ENCODE peak calls at places on chromosomes 16 and 17, in nine cellular contexts. One of them, this sample, is unnamed.

GRCh38 chr17:43671075-43671692 is 9.5 kb upstream of the MEOX1 start:
- DNase-seq in mucosa of descending colon: no peak
- DNase-seq in central memory CD4-positive, alpha-beta T cell: no peak
- DNase-seq in iris pigment epithelial cell: no peak
- DNase-seq in lower lobe of right lung: no peak
- DNase-seq in GM13977: no peak
- DNase-seq in GM10248: no peak
- DNase-seq in NCI-H460: no peak
- DNase-seq in HT-29: no peak
- DNase-seq in this sample: no peak

GRCh38 chr17:17868637-17869522 is 32.1 kb upstream of the SREBF1 start:
- DNase-seq in mucosa of descending colon: no peak
- DNase-seq in central memory CD4-positive, alpha-beta T cell: no peak
- DNase-seq in iris pigment epithelial cell: peak
- DNase-seq in lower lobe of right lung: no peak
- DNase-seq in GM13977: no peak
- DNase-seq in GM10248: no peak
- DNase-seq in NCI-H460: no peak
- DNase-seq in HT-29: no peak
- DNase-seq in this sample: no peak

GRCh38 chr16:9034056-9034455 is 57.4 kb upstream of the HAPSTR1 start:
- DNase-seq in mucosa of descending colon: no peak
- DNase-seq in central memory CD4-positive, alpha-beta T cell: no peak
- DNase-seq in iris pigment epithelial cell: no peak
- DNase-seq in lower lobe of right lung: no peak
- DNase-seq in GM13977: no peak
- DNase-seq in GM10248: no peak
- DNase-seq in NCI-H460: no peak
- DNase-seq in HT-29: no peak
- DNase-seq in this sample: no peak

GRCh38 chr16:11263737-11264136 is 5.4 kb downstream of the TNP2 start:
- DNase-seq in mucosa of descending colon: no peak
- DNase-seq in central memory CD4-positive, alpha-beta T cell: peak
- DNase-seq in iris pigment epithelial cell: no peak
- DNase-seq in lower lobe of right lung: no peak
- DNase-seq in GM13977: no peak
- DNase-seq in GM10248: no peak
- DNase-seq in NCI-H460: no peak
- DNase-seq in HT-29: no peak
- DNase-seq in this sample: peak

GRCh38 chr17:50693041-50693682 is 14.6 kb downstream of the ANKRD40 start:
- DNase-seq in mucosa of descending colon: no peak
- DNase-seq in central memory CD4-positive, alpha-beta T cell: no peak
- DNase-seq in iris pigment epithelial cell: peak
- DNase-seq in lower lobe of right lung: no peak
- DNase-seq in GM13977: no peak
- DNase-seq in GM10248: no peak
- DNase-seq in NCI-H460: no peak
- DNase-seq in HT-29: peak
- DNase-seq in this sample: no peak

GRCh38 chr17:43367588-43368242 is 31.1 kb upstream of the ARL4D start:
- DNase-seq in mucosa of descending colon: no peak
- DNase-seq in central memory CD4-positive, alpha-beta T cell: no peak
- DNase-seq in iris pigment epithelial cell: peak
- DNase-seq in lower lobe of right lung: no peak
- DNase-seq in GM13977: peak
- DNase-seq in GM10248: peak
- DNase-seq in NCI-H460: peak
- DNase-seq in HT-29: peak
- DNase-seq in this sample: peak

GRCh38 chr17:82936768-82937171 is 96.9 kb upstream of the ZNF750 start:
- DNase-seq in mucosa of descending colon: no peak
- DNase-seq in central memory CD4-positive, alpha-beta T cell: no peak
- DNase-seq in iris pigment epithelial cell: no peak
- DNase-seq in lower lobe of right lung: peak
- DNase-seq in GM13977: no peak
- DNase-seq in GM10248: no peak
- DNase-seq in NCI-H460: no peak
- DNase-seq in HT-29: no peak
- DNase-seq in this sample: no peak

GRCh38 chr16:87291944-87292343 is 25.2 kb downstream of the C16orf95 start:
- DNase-seq in mucosa of descending colon: no peak
- DNase-seq in central memory CD4-positive, alpha-beta T cell: no peak
- DNase-seq in iris pigment epithelial cell: no peak
- DNase-seq in lower lobe of right lung: no peak
- DNase-seq in GM13977: no peak
- DNase-seq in GM10248: no peak
- DNase-seq in NCI-H460: no peak
- DNase-seq in HT-29: no peak
- DNase-seq in this sample: no peak

This sample was measured in CD4-positive, alpha-beta memory T cell.